ENCODE peak calls at places on chromosomes 6 and 20, in four cellular contexts. One of them, this sample, is unnamed. For H3K9me3, the result is how much of the 10 kb centered on the place peaks cover.

GRCh38 chr6:506508-506907 is 115.0 kb downstream of the IRF4 start:
- DNase-seq in sigmoid colon: no peak
- DNase-seq in endodermal cell: no peak
- DNase-seq in AG04450: no peak
- DNase-seq in this sample: no peak

GRCh38 chr6:156269751-156270369 is 507.3 kb upstream of the ARID1B start:
- DNase-seq in endodermal cell: no peak
- DNase-seq in AG04450: no peak
- DNase-seq in sigmoid colon: no peak
- DNase-seq in this sample: no peak

GRCh38 chr6:29553268-29554057 is 6.1 kb downstream of the UBD start:
- DNase-seq in sigmoid colon: peak
- DNase-seq in AG04450: no peak
- DNase-seq in endodermal cell: peak
- DNase-seq in this sample: peak

GRCh38 chr6:152188011-152188410 is 380.5 kb downstream of the ESR1 start:
- DNase-seq in AG04450: no peak
- DNase-seq in endodermal cell: no peak
- DNase-seq in sigmoid colon: no peak
- DNase-seq in this sample: no peak

GRCh38 chr6:106886922-106887797 is 87.4 kb downstream of the CD24 start:
- DNase-seq in endodermal cell: no peak
- DNase-seq in sigmoid colon: no peak
- DNase-seq in AG04450: no peak
- DNase-seq in this sample: no peak

GRCh38 chr6:104954091-104954797 is 2.7 kb upstream of the LIN28B start:
- DNase-seq in endodermal cell: no peak
- DNase-seq in sigmoid colon: no peak
- DNase-seq in AG04450: no peak
- DNase-seq in this sample: no peak

GRCh38 chr6:422423-423061 is 31.0 kb downstream of the IRF4 start:
- DNase-seq in AG04450: peak
- DNase-seq in sigmoid colon: no peak
- DNase-seq in endodermal cell: no peak
- DNase-seq in this sample: peak

GRCh38 chr20:64142546-64142945 is 21.7 kb upstream of the MYT1 start:
- DNase-seq in AG04450: no peak
- DNase-seq in endodermal cell: no peak
- DNase-seq in sigmoid colon: peak
- DNase-seq in this sample: peak

GRCh38 chr6:35181933-35182612 is 31.7 kb upstream of the SCUBE3 start:
- DNase-seq in endodermal cell: peak
- DNase-seq in AG04450: no peak
- DNase-seq in sigmoid colon: peak
- DNase-seq in this sample: peak

GRCh38 chr6:33886673-33887144 is 82.9 kb upstream of the MLN start:
- DNase-seq in AG04450: peak
- DNase-seq in sigmoid colon: peak
- DNase-seq in endodermal cell: no peak
- DNase-seq in this sample: no peak

GRCh38 chr20:46131396-46131795 is 13.3 kb downstream of the CD40 start:
- DNase-seq in AG04450: no peak
- DNase-seq in endodermal cell: no peak
- DNase-seq in sigmoid colon: no peak
- DNase-seq in this sample: peak

GRCh38 chr6:9292975-9293374 is 857.6 kb upstream of the SLC35B3 start:
- DNase-seq in sigmoid colon: no peak
- DNase-seq in AG04450: no peak
- DNase-seq in endodermal cell: no peak
- DNase-seq in this sample: no peak

GRCh38 chr6:26121141-26122004 is 34.1 kb downstream of the HFE start:
- DNase-seq in sigmoid colon: no peak
- DNase-seq in AG04450: no peak
- DNase-seq in endodermal cell: no peak
- DNase-seq in this sample: no peak

GRCh38 chr6:17950095-17950494 is 37.3 kb downstream of the KIF13A start:
- DNase-seq in AG04450: no peak
- DNase-seq in sigmoid colon: no peak
- DNase-seq in endodermal cell: no peak
- DNase-seq in this sample: no peak

GRCh38 chr6:149860834-149861602 is 3.1 kb downstream of the LRP11 start:
- DNase-seq in AG04450: no peak
- DNase-seq in sigmoid colon: no peak
- DNase-seq in endodermal cell: no peak
- DNase-seq in this sample: no peak

GRCh38 chr6:110950443-110950842 is 8.1 kb upstream of the GTF3C6 start:
- DNase-seq in sigmoid colon: no peak
- DNase-seq in AG04450: no peak
- DNase-seq in endodermal cell: no peak
- DNase-seq in this sample: no peak

GRCh38 chr20:46073024-46073423 is 16.7 kb downstream of the NCOA5 start:
- DNase-seq in endodermal cell: peak
- DNase-seq in AG04450: no peak
- DNase-seq in sigmoid colon: no peak
- DNase-seq in this sample: no peak

GRCh38 chr6:44627091-44627878 is 239.8 kb downstream of the CDC5L start:
- DNase-seq in AG04450: no peak
- DNase-seq in endodermal cell: peak
- DNase-seq in sigmoid colon: peak
- DNase-seq in this sample: no peak

GRCh38 chr6:21666788-21667681 is 73.5 kb downstream of the SOX4 start:
- DNase-seq in endodermal cell: peak
- DNase-seq in AG04450: no peak
- DNase-seq in sigmoid colon: no peak
- DNase-seq in this sample: peak

GRCh38 chr6:73652637-73653570 is 888 bp downstream of the SLC17A5 start:
- DNase-seq in endodermal cell: peak
- DNase-seq in sigmoid colon: peak
- DNase-seq in AG04450: no peak
- DNase-seq in this sample: peak

GRCh38 chr6:163438940-163439335 is 24.4 kb downstream of the QKI start:
- DNase-seq in sigmoid colon: no peak
- DNase-seq in endodermal cell: no peak
- DNase-seq in AG04450: no peak
- DNase-seq in this sample: peak

GRCh38 chr6:147297124-147297523 is 92.9 kb downstream of the STXBP5 start:
- DNase-seq in sigmoid colon: no peak
- DNase-seq in AG04450: no peak
- DNase-seq in endodermal cell: no peak
- DNase-seq in this sample: no peak

GRCh38 chr6:43495409-43495941 is 14.7 kb downstream of the LRRC73 start:
- DNase-seq in AG04450: no peak
- DNase-seq in sigmoid colon: no peak
- DNase-seq in endodermal cell: peak
- DNase-seq in this sample: no peak

GRCh38 chr6:16999486-17000436 is 102.1 kb upstream of the STMND1 start:
- DNase-seq in endodermal cell: no peak
- DNase-seq in AG04450: peak
- DNase-seq in sigmoid colon: no peak
- DNase-seq in this sample: no peak

GRCh38 chr6:124888581-124889371 is 73.5 kb upstream of the RNF217 start:
- DNase-seq in sigmoid colon: no peak
- DNase-seq in endodermal cell: no peak
- DNase-seq in AG04450: no peak
- DNase-seq in this sample: no peak

GRCh38 chr20:22861990-22862389 is 173.1 kb upstream of the SSTR4 start:
- DNase-seq in endodermal cell: no peak
- DNase-seq in AG04450: no peak
- DNase-seq in sigmoid colon: no peak
- DNase-seq in this sample: peak

GRCh38 chr6:147751232-147751631 is 242.7 kb downstream of the SAMD5 start:
- DNase-seq in endodermal cell: no peak
- DNase-seq in AG04450: no peak
- DNase-seq in sigmoid colon: no peak
- DNase-seq in this sample: no peak

GRCh38 chr6:169292340-169293124 is 38.9 kb upstream of the THBS2 start:
- DNase-seq in endodermal cell: no peak
- DNase-seq in sigmoid colon: peak
- DNase-seq in AG04450: peak
- DNase-seq in this sample: no peak

GRCh38 chr20:59729476-59729875 is 125.1 kb downstream of the PHACTR3 start:
- DNase-seq in sigmoid colon: no peak
- DNase-seq in AG04450: no peak
- DNase-seq in endodermal cell: peak
- DNase-seq in this sample: no peak

GRCh38 chr20:23078994-23079364 is 7.1 kb downstream of the CD93 start:
- DNase-seq in AG04450: no peak
- DNase-seq in endodermal cell: peak
- DNase-seq in sigmoid colon: peak
- DNase-seq in this sample: no peak

GRCh38 chr20:32551693-32552092 is 33.4 kb downstream of the NOL4L start:
- DNase-seq in endodermal cell: no peak
- DNase-seq in sigmoid colon: no peak
- DNase-seq in AG04450: no peak
- DNase-seq in this sample: no peak

GRCh38 chr6:132446136-132446535 is 44.9 kb upstream of the MOXD1 start:
- DNase-seq in sigmoid colon: no peak
- DNase-seq in endodermal cell: no peak
- DNase-seq in AG04450: no peak
- DNase-seq in this sample: no peak

GRCh38 chr6:43186706-43187105 is 4.7 kb downstream of the CUL9 start:
- DNase-seq in AG04450: no peak
- DNase-seq in endodermal cell: no peak
- DNase-seq in sigmoid colon: peak
- DNase-seq in this sample: no peak

GRCh38 chr20:57654998-57655811 is 35.0 kb upstream of the ZBP1 start:
- DNase-seq in sigmoid colon: no peak
- DNase-seq in AG04450: no peak
- DNase-seq in endodermal cell: peak
- DNase-seq in this sample: peak

DNA sequence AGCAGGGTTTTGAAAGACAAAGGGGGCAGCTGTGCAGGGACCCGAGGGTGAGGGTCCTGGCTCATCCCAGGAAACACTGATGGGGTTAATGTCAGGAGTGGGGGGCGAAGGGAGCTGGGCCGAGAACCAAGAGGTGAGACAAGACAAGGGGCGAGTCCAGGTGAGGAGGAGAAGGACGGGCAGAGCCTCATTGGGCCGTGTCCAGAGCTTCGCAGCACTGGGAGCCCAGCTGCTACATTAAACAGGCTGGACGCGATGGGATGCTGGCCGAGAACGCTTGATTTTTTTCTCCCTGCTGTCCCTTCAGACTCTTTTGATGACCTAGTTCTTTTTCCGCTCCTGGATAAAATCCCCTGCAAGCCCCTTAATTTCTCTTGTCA is 172.8 kb upstream of the SNX9 start:
- DNase-seq in endodermal cell: no peak
- DNase-seq in AG04450: no peak
- DNase-seq in sigmoid colon: peak
- DNase-seq in this sample: no peak
- H3K4me3 ChIP-seq in endodermal cell: no peak
- H3K4me3 ChIP-seq in AG04450: no peak
- H3K4me3 ChIP-seq in sigmoid colon: peak
- H3K4me3 ChIP-seq in this sample: no peak

GRCh38 chr20:47466193-47466592 is 35.5 kb upstream of the NCOA3 start:
- DNase-seq in endodermal cell: no peak
- DNase-seq in AG04450: no peak
- DNase-seq in sigmoid colon: no peak
- DNase-seq in this sample: no peak
- H3K9me3 ChIP-seq in endodermal cell: under half
- H3K9me3 ChIP-seq in AG04450: under half
- H3K9me3 ChIP-seq in sigmoid colon: under half
- H3K9me3 ChIP-seq in this sample: under half

DNA sequence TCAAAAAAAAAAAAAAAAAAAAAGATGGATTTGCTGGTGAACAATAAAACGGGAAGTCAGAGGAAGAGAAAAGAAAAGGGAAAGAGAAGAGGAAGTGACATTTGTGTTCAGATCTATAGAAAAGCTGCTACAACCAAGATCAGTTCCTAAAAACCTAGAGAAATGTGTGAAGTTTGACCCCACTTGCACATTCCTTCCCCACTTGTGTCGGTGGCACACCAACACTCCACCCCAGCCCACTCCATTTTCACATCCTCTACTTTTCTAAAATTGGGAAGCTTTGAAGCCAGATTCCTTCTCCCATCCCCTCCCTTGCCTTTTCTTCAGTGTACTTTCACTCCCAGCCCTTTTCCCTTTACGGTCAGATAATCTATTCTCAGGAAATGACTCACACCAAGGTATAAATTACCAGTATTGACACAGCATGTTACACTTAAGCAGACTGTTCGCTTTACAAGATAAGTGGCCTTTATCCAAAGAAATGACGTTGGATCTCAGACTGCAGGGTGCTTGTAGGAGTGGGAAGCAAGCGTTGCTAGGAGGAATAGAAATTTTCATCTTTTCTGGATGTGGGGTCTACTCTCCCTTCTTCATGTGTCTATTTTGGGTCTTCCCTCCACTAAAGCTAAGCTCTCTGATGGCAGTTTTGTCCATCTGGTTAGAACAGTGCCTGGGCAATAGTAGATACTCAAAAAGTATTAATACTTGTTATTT is 92.5 kb upstream of the ADGRF1 start:
- DNase-seq in sigmoid colon: no peak
- DNase-seq in AG04450: peak
- DNase-seq in endodermal cell: no peak
- DNase-seq in this sample: no peak
- H3K4me3 ChIP-seq in sigmoid colon: no peak
- H3K4me3 ChIP-seq in AG04450: peak
- H3K4me3 ChIP-seq in endodermal cell: no peak
- H3K4me3 ChIP-seq in this sample: no peak

GRCh38 chr6:112511441-112511840 is 164.3 kb downstream of the RFPL4B start:
- DNase-seq in endodermal cell: no peak
- DNase-seq in AG04450: no peak
- DNase-seq in sigmoid colon: no peak
- DNase-seq in this sample: no peak
- H3K9me3 ChIP-seq in endodermal cell: under half
- H3K9me3 ChIP-seq in AG04450: under half
- H3K9me3 ChIP-seq in sigmoid colon: under half
- H3K9me3 ChIP-seq in this sample: under half

DNA sequence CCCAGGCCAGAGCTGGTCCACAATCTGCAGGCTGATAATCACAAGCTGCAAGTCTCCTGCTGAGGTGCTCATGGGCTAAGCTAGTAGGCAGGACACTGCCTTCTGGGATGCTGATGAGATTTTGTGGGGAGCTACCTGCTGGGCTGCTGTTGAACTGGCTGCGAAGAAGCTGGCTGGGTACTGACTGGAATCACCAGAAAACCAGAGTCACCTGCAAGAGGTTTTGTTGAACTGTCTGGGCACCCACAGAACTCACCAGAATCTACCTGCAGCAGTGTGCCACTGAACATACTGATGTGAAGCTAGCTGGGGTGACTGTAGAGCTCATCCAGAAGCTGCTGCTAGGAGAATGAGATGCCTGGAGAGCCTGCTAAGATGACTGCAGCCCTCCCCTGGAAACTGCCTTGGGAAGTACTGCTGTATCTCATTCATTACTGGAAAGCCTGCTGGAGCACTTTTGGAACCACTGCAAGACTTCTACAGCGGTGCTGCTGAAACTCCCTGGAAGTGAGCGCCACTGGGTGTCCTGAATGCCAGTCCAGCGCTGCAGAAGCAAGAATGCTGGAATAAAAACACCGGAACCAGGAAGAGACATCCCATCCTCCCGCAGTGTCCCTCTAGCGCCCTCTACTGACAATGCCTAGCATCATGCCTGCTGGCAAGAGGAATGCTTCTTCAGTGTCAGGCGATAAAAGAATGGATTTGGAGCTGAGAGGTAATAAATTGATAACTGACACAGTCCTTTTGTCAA is 64.9 kb upstream of the ARHGAP18 start:
- DNase-seq in sigmoid colon: peak
- DNase-seq in AG04450: peak
- DNase-seq in endodermal cell: peak
- DNase-seq in this sample: peak
- H3K4me3 ChIP-seq in sigmoid colon: no peak
- H3K4me3 ChIP-seq in AG04450: no peak
- H3K4me3 ChIP-seq in endodermal cell: peak
- H3K4me3 ChIP-seq in this sample: peak

This sample was measured in kidney.